ENCODE peak calls at places on chromosomes 5 and 9, in six cellular contexts. One of them, this sample, is unnamed.

GRCh38 chr5:145778144-145778900 is 56.8 kb downstream of the PRELID2 start:
- DNase-seq in neuronal stem cell: no peak
- DNase-seq in IMR-90: no peak
- DNase-seq in H9: no peak
- DNase-seq in H1: no peak
- DNase-seq in mesendoderm: no peak
- DNase-seq in this sample: no peak

GRCh38 chr9:35490910-35491465 is 1.1 kb downstream of the RUSC2 start:
- DNase-seq in neuronal stem cell: no peak
- DNase-seq in IMR-90: peak; percentile 59
- DNase-seq in H9: no peak
- DNase-seq in H1: no peak
- DNase-seq in mesendoderm: no peak
- DNase-seq in this sample: peak; percentile 64

GRCh38 chr5:76867827-76868693 is 18.2 kb downstream of the S100Z start:
- DNase-seq in neuronal stem cell: peak; percentile 57
- DNase-seq in IMR-90: peak; percentile 73
- DNase-seq in H9: peak; percentile 61
- DNase-seq in H1: peak; percentile 86
- DNase-seq in mesendoderm: peak; percentile 83
- DNase-seq in this sample: peak; percentile 69

GRCh38 chr9:12784461-12785250 is 9.8 kb downstream of the LURAP1L start:
- DNase-seq in neuronal stem cell: no peak
- DNase-seq in IMR-90: peak; percentile 98
- DNase-seq in H9: no peak
- DNase-seq in H1: no peak
- DNase-seq in mesendoderm: peak; percentile 65
- DNase-seq in this sample: peak; percentile 100

GRCh38 chr9:124559871-124560270 is 52.7 kb upstream of the NR5A1 start:
- DNase-seq in neuronal stem cell: no peak
- DNase-seq in IMR-90: peak; percentile 88
- DNase-seq in H9: no peak
- DNase-seq in H1: no peak
- DNase-seq in mesendoderm: no peak
- DNase-seq in this sample: peak; percentile 64

GRCh38 chr5:79843450-79844388 is 147.3 kb downstream of the MTX3 start:
- DNase-seq in neuronal stem cell: no peak
- DNase-seq in IMR-90: no peak
- DNase-seq in H9: no peak
- DNase-seq in H1: peak; percentile 14
- DNase-seq in mesendoderm: no peak
- DNase-seq in this sample: no peak

GRCh38 chr9:134602547-134603362 is 38.8 kb upstream of the COL5A1 start:
- DNase-seq in neuronal stem cell: no peak
- DNase-seq in IMR-90: peak; percentile 99
- DNase-seq in H9: peak; percentile 55
- DNase-seq in H1: no peak
- DNase-seq in mesendoderm: peak; percentile 99
- DNase-seq in this sample: peak; percentile 100

GRCh38 chr5:128905225-128906110 is 59.8 kb upstream of the SLC27A6 start:
- DNase-seq in neuronal stem cell: peak; percentile 47
- DNase-seq in IMR-90: peak; percentile 58
- DNase-seq in H9: no peak
- DNase-seq in H1: no peak
- DNase-seq in mesendoderm: peak; percentile 54
- DNase-seq in this sample: peak; percentile 69

GRCh38 chr9:22529426-22530199 is 83.0 kb downstream of the DMRTA1 start:
- DNase-seq in neuronal stem cell: no peak
- DNase-seq in IMR-90: no peak
- DNase-seq in H9: no peak
- DNase-seq in H1: no peak
- DNase-seq in mesendoderm: peak; percentile 47
- DNase-seq in this sample: no peak

GRCh38 chr9:123000371-123001068 is 32.9 kb upstream of the GPR21 start:
- DNase-seq in neuronal stem cell: no peak
- DNase-seq in IMR-90: no peak
- DNase-seq in H9: no peak
- DNase-seq in H1: no peak
- DNase-seq in mesendoderm: peak; percentile 16
- DNase-seq in this sample: no peak

DNA sequence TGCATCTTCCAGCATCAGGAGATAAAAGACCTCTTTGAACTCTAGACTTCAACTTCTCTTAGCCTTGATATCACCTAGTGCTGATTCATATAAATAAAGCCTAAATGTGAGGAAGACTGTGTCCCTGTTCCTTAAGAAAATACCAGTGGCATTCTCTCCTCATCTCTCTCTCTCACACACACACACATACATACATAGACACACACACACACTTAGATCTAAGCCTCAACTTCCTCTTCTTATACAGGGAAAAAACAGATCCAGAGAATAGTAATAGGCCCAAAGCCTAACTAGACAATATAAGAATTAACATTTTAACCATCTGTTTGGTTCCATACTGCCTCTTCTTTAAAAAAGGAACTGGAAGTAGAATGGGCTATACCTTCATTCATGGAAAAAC is 195.3 kb upstream of the NR4A3 start:
- DNase-seq in neuronal stem cell: no peak
- DNase-seq in IMR-90: no peak
- DNase-seq in H9: no peak
- DNase-seq in H1: no peak
- DNase-seq in mesendoderm: no peak
- DNase-seq in this sample: no peak
- H2BK5ac ChIP-seq in neuronal stem cell: no peak overlapping the region
- H2BK5ac ChIP-seq in IMR-90: no peak overlapping the region
- H2BK5ac ChIP-seq in H9: no peak overlapping the region
- H2BK5ac ChIP-seq in H1: no peak overlapping the region
- H2BK5ac ChIP-seq in mesendoderm: no peak overlapping the region
- H2BK5ac ChIP-seq in this sample: no peak overlapping the region

DNA sequence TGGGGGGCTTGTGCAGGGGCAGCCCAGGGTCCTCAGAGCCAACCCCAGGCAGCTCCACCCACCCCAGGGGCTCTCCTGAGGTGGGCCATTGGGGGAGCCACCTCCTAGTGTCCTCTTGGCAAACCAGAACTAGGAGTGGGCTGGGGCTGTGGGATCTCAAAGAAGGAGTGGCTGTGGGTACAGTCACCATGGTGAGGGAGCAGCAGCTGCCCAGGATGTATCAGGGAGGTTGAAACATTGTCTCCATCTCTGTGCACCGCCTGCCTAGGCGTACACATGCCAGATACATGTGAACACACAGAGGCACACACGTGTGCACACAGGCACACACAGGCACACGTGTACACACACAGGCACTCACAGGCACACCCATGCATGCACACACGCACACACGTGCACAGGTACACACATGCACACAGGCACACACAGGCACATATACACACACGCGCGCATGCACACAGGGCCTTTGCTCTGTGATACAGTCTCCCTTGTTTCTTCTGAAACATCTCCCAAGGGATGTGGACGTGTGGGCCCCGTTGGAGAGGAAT is 10.7 kb downstream of the LCN12 start:
- DNase-seq in neuronal stem cell: no peak
- DNase-seq in IMR-90: no peak
- DNase-seq in H9: no peak
- DNase-seq in H1: no peak
- DNase-seq in mesendoderm: no peak
- DNase-seq in this sample: no peak
- H3K18ac ChIP-seq in neuronal stem cell: peak overlapping the region; percentile 61
- H3K18ac ChIP-seq in IMR-90: no peak overlapping the region
- H3K18ac ChIP-seq in H9: no peak overlapping the region
- H3K18ac ChIP-seq in H1: no peak overlapping the region
- H3K18ac ChIP-seq in mesendoderm: no peak overlapping the region
- H3K18ac ChIP-seq in this sample: no peak overlapping the region

GRCh38 chr5:149915392-149916260 is 29.0 kb downstream of the PDE6A start:
- DNase-seq in neuronal stem cell: no peak
- DNase-seq in IMR-90: no peak
- DNase-seq in H9: no peak
- DNase-seq in H1: no peak
- DNase-seq in mesendoderm: peak; percentile 86
- DNase-seq in this sample: no peak

GRCh38 chr5:149916317-149917072 is 28.1 kb downstream of the PDE6A start:
- DNase-seq in neuronal stem cell: no peak
- DNase-seq in IMR-90: no peak
- DNase-seq in H9: no peak
- DNase-seq in H1: no peak
- DNase-seq in mesendoderm: peak; percentile 51
- DNase-seq in this sample: no peak

GRCh38 chr5:149913449-149914419 is 30.9 kb downstream of the PDE6A start:
- DNase-seq in neuronal stem cell: no peak
- DNase-seq in IMR-90: no peak
- DNase-seq in H9: no peak
- DNase-seq in H1: no peak
- DNase-seq in mesendoderm: peak; percentile 49
- DNase-seq in this sample: no peak

GRCh38 chr5:149921597-149921996 is 23.0 kb downstream of the PDE6A start:
- DNase-seq in neuronal stem cell: no peak
- DNase-seq in IMR-90: no peak
- DNase-seq in H9: no peak
- DNase-seq in H1: no peak
- DNase-seq in mesendoderm: no peak
- DNase-seq in this sample: no peak

DNA sequence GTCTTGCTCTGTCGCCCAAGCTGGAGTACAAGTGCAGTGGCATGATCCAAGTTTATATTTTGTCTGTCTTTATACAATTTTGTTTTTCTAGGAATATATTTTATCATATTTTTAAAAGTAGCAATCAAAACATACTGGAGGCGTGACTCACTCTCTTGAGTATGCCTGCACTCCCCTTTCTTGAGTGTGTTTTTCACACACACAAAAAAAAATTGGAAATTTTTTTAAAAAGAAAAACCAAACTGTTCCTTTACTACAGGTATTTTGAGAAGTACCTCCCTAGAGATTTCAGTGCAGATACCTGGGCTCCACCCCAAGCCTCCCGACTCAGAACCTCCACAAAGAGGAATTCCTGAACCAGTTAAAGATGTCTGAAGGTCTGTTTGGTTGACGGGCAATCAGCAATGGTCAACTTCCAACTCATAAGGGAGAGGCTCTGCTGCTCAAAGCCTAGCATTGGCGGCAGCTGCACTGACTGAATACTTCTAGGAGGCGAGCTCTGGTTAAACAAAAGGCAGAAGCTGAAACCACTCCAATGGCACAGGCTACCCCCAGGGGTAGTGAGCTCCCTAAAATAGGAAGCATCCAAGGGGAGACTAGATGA is 27.4 kb downstream of the PDE6A start:
- DNase-seq in neuronal stem cell: no peak
- DNase-seq in IMR-90: peak; percentile 11
- DNase-seq in H9: no peak
- DNase-seq in H1: no peak
- DNase-seq in mesendoderm: no peak
- DNase-seq in this sample: no peak
- H2BK5ac ChIP-seq in neuronal stem cell: no peak overlapping the region
- H2BK5ac ChIP-seq in IMR-90: no peak overlapping the region
- H2BK5ac ChIP-seq in H9: no peak overlapping the region
- H2BK5ac ChIP-seq in H1: no peak overlapping the region
- H2BK5ac ChIP-seq in mesendoderm: no peak overlapping the region
- H2BK5ac ChIP-seq in this sample: peak overlapping the region; percentile 39

GRCh38 chr5:81184749-81185110 is 48.4 kb upstream of the CKMT2 start:
- DNase-seq in neuronal stem cell: no peak
- DNase-seq in IMR-90: no peak
- DNase-seq in H9: no peak
- DNase-seq in H1: no peak
- DNase-seq in mesendoderm: no peak
- DNase-seq in this sample: no peak
- H3K18ac ChIP-seq in neuronal stem cell: no peak overlapping the region
- H3K18ac ChIP-seq in IMR-90: no peak overlapping the region
- H3K18ac ChIP-seq in H9: no peak overlapping the region
- H3K18ac ChIP-seq in H1: no peak overlapping the region
- H3K18ac ChIP-seq in mesendoderm: no peak overlapping the region
- H3K18ac ChIP-seq in this sample: no peak overlapping the region

GRCh38 chr5:178114325-178115135 is 1.2 kb downstream of the N4BP3 start:
- DNase-seq in neuronal stem cell: peak; percentile 40
- DNase-seq in IMR-90: no peak
- DNase-seq in H9: no peak
- DNase-seq in H1: no peak
- DNase-seq in mesendoderm: peak; percentile 67
- DNase-seq in this sample: no peak

GRCh38 chr5:178111925-178112324 is 1.4 kb upstream of the N4BP3 start:
- DNase-seq in neuronal stem cell: no peak
- DNase-seq in IMR-90: peak; percentile 25
- DNase-seq in H9: no peak
- DNase-seq in H1: no peak
- DNase-seq in mesendoderm: no peak
- DNase-seq in this sample: peak; percentile 23

GRCh38 chr5:178113841-178114324 is 551 bp downstream of the N4BP3 start:
- DNase-seq in neuronal stem cell: no peak
- DNase-seq in IMR-90: no peak
- DNase-seq in H9: no peak
- DNase-seq in H1: peak; percentile 79
- DNase-seq in mesendoderm: peak; percentile 65
- DNase-seq in this sample: no peak

GRCh38 chr5:178112545-178112944 is 787 bp upstream of the N4BP3 start:
- DNase-seq in neuronal stem cell: no peak
- DNase-seq in IMR-90: no peak
- DNase-seq in H9: no peak
- DNase-seq in H1: no peak
- DNase-seq in mesendoderm: no peak
- DNase-seq in this sample: no peak

GRCh38 chr5:178113141-178113787 is at the start of gene N4BP3:
- DNase-seq in neuronal stem cell: peak; percentile 77
- DNase-seq in IMR-90: peak; percentile 44
- DNase-seq in H9: peak; percentile 89
- DNase-seq in H1: peak; percentile 88
- DNase-seq in mesendoderm: peak; percentile 91
- DNase-seq in this sample: peak; percentile 53
- H2BK5ac ChIP-seq in neuronal stem cell: peak within 1 kb of the TSS; percentile 35
- H2BK5ac ChIP-seq in IMR-90: no peak within 1 kb of the TSS
- H2BK5ac ChIP-seq in H9: no peak within 1 kb of the TSS
- H2BK5ac ChIP-seq in H1: peak within 1 kb of the TSS; percentile 95
- H2BK5ac ChIP-seq in mesendoderm: peak within 1 kb of the TSS; percentile 73
- H2BK5ac ChIP-seq in this sample: no peak within 1 kb of the TSS

GRCh38 chr5:50947892-50948683 is 281.7 kb downstream of the PARP8 start:
- DNase-seq in neuronal stem cell: no peak
- DNase-seq in IMR-90: no peak
- DNase-seq in H9: no peak
- DNase-seq in H1: no peak
- DNase-seq in mesendoderm: no peak
- DNase-seq in this sample: no peak
- H3K18ac ChIP-seq in neuronal stem cell: no peak overlapping the region
- H3K18ac ChIP-seq in IMR-90: no peak overlapping the region
- H3K18ac ChIP-seq in H9: no peak overlapping the region
- H3K18ac ChIP-seq in H1: no peak overlapping the region
- H3K18ac ChIP-seq in mesendoderm: no peak overlapping the region
- H3K18ac ChIP-seq in this sample: no peak overlapping the region